ENCODE peak calls at places on chromosome X, in eight cellular contexts. One of them, this sample, is unnamed.

GRCh38 chrX:47483310-47484268 is 567 bp upstream of the ZNF41 start:
- DNase-seq in CD4-positive, alpha-beta T cell: no peak
- DNase-seq in aorta: peak
- DNase-seq in cardiac muscle cell: peak
- DNase-seq in heart left ventricle: peak
- DNase-seq in neural progenitor cell: peak
- DNase-seq in pancreas: peak
- DNase-seq in naive thymus-derived CD4-positive, alpha-beta T cell: no peak
- DNase-seq in this sample: peak

GRCh38 chrX:50635811-50636365 is 165.3 kb upstream of the DGKK start:
- DNase-seq in CD4-positive, alpha-beta T cell: no peak
- DNase-seq in aorta: no peak
- DNase-seq in cardiac muscle cell: no peak
- DNase-seq in heart left ventricle: no peak
- DNase-seq in neural progenitor cell: no peak
- DNase-seq in pancreas: no peak
- DNase-seq in naive thymus-derived CD4-positive, alpha-beta T cell: no peak
- DNase-seq in this sample: no peak

GRCh38 chrX:43813898-43814297 is 68.4 kb downstream of the MAOB start:
- DNase-seq in CD4-positive, alpha-beta T cell: no peak
- DNase-seq in aorta: no peak
- DNase-seq in cardiac muscle cell: peak
- DNase-seq in heart left ventricle: peak
- DNase-seq in neural progenitor cell: peak
- DNase-seq in pancreas: no peak
- DNase-seq in naive thymus-derived CD4-positive, alpha-beta T cell: no peak
- DNase-seq in this sample: no peak

GRCh38 chrX:46792826-46793195 is 33.9 kb upstream of the SLC9A7 start:
- DNase-seq in CD4-positive, alpha-beta T cell: no peak
- DNase-seq in aorta: no peak
- DNase-seq in cardiac muscle cell: no peak
- DNase-seq in heart left ventricle: no peak
- DNase-seq in neural progenitor cell: no peak
- DNase-seq in pancreas: no peak
- DNase-seq in naive thymus-derived CD4-positive, alpha-beta T cell: no peak
- DNase-seq in this sample: no peak

GRCh38 chrX:65528705-65529340 is 5.8 kb downstream of the LAS1L start:
- DNase-seq in CD4-positive, alpha-beta T cell: peak
- DNase-seq in aorta: no peak
- DNase-seq in cardiac muscle cell: peak
- DNase-seq in heart left ventricle: peak
- DNase-seq in neural progenitor cell: peak
- DNase-seq in pancreas: peak
- DNase-seq in naive thymus-derived CD4-positive, alpha-beta T cell: peak
- DNase-seq in this sample: no peak

GRCh38 chrX:32873786-32874185 is 337.6 kb downstream of the DMD start:
- DNase-seq in CD4-positive, alpha-beta T cell: no peak
- DNase-seq in aorta: no peak
- DNase-seq in cardiac muscle cell: no peak
- DNase-seq in heart left ventricle: no peak
- DNase-seq in neural progenitor cell: no peak
- DNase-seq in pancreas: no peak
- DNase-seq in naive thymus-derived CD4-positive, alpha-beta T cell: no peak
- DNase-seq in this sample: no peak

GRCh38 chrX:154809939-154810665 is 4.8 kb upstream of the MPP1 start:
- DNase-seq in CD4-positive, alpha-beta T cell: no peak
- DNase-seq in aorta: no peak
- DNase-seq in cardiac muscle cell: no peak
- DNase-seq in heart left ventricle: no peak
- DNase-seq in neural progenitor cell: no peak
- DNase-seq in pancreas: no peak
- DNase-seq in naive thymus-derived CD4-positive, alpha-beta T cell: no peak
- DNase-seq in this sample: no peak

GRCh38 chrX:2848806-2849420 is 20.2 kb downstream of the GYG2 start:
- DNase-seq in CD4-positive, alpha-beta T cell: no peak
- DNase-seq in aorta: no peak
- DNase-seq in cardiac muscle cell: peak
- DNase-seq in heart left ventricle: no peak
- DNase-seq in neural progenitor cell: no peak
- DNase-seq in pancreas: no peak
- DNase-seq in naive thymus-derived CD4-positive, alpha-beta T cell: no peak
- DNase-seq in this sample: no peak

GRCh38 chrX:155094468-155095061 is 23.3 kb downstream of the BRCC3 start:
- DNase-seq in CD4-positive, alpha-beta T cell: no peak
- DNase-seq in aorta: no peak
- DNase-seq in cardiac muscle cell: peak
- DNase-seq in heart left ventricle: no peak
- DNase-seq in neural progenitor cell: peak
- DNase-seq in pancreas: no peak
- DNase-seq in naive thymus-derived CD4-positive, alpha-beta T cell: no peak
- DNase-seq in this sample: no peak

GRCh38 chrX:19886888-19887531 is 390 bp downstream of the SH3KBP1 start:
- DNase-seq in CD4-positive, alpha-beta T cell: no peak
- DNase-seq in aorta: peak
- DNase-seq in cardiac muscle cell: peak
- DNase-seq in heart left ventricle: peak
- DNase-seq in neural progenitor cell: peak
- DNase-seq in pancreas: peak
- DNase-seq in naive thymus-derived CD4-positive, alpha-beta T cell: peak
- DNase-seq in this sample: no peak

GRCh38 chrX:1105671-1106419 is 106.6 kb downstream of the CRLF2 start:
- DNase-seq in CD4-positive, alpha-beta T cell: no peak
- DNase-seq in aorta: no peak
- DNase-seq in cardiac muscle cell: no peak
- DNase-seq in heart left ventricle: no peak
- DNase-seq in neural progenitor cell: peak
- DNase-seq in pancreas: no peak
- DNase-seq in naive thymus-derived CD4-positive, alpha-beta T cell: no peak
- DNase-seq in this sample: no peak

GRCh38 chrX:87003031-87003430 is 514.6 kb upstream of the KLHL4 start:
- DNase-seq in CD4-positive, alpha-beta T cell: no peak
- DNase-seq in aorta: no peak
- DNase-seq in cardiac muscle cell: no peak
- DNase-seq in heart left ventricle: no peak
- DNase-seq in neural progenitor cell: no peak
- DNase-seq in pancreas: no peak
- DNase-seq in naive thymus-derived CD4-positive, alpha-beta T cell: no peak
- DNase-seq in this sample: no peak

GRCh38 chrX:147978931-147979330 is 2.2 kb upstream of the FMR1NB start:
- DNase-seq in CD4-positive, alpha-beta T cell: no peak
- DNase-seq in aorta: no peak
- DNase-seq in cardiac muscle cell: no peak
- DNase-seq in heart left ventricle: no peak
- DNase-seq in neural progenitor cell: no peak
- DNase-seq in pancreas: no peak
- DNase-seq in naive thymus-derived CD4-positive, alpha-beta T cell: no peak
- DNase-seq in this sample: no peak

GRCh38 chrX:50768801-50769200 is 45.2 kb downstream of the SHROOM4 start:
- DNase-seq in CD4-positive, alpha-beta T cell: no peak
- DNase-seq in aorta: no peak
- DNase-seq in cardiac muscle cell: no peak
- DNase-seq in heart left ventricle: no peak
- DNase-seq in neural progenitor cell: no peak
- DNase-seq in pancreas: no peak
- DNase-seq in naive thymus-derived CD4-positive, alpha-beta T cell: no peak
- DNase-seq in this sample: no peak

GRCh38 chrX:133335027-133335426 is 80.3 kb downstream of the GPC4 start:
- DNase-seq in CD4-positive, alpha-beta T cell: no peak
- DNase-seq in aorta: no peak
- DNase-seq in cardiac muscle cell: peak
- DNase-seq in heart left ventricle: peak
- DNase-seq in neural progenitor cell: peak
- DNase-seq in pancreas: no peak
- DNase-seq in naive thymus-derived CD4-positive, alpha-beta T cell: no peak
- DNase-seq in this sample: peak

DNA sequence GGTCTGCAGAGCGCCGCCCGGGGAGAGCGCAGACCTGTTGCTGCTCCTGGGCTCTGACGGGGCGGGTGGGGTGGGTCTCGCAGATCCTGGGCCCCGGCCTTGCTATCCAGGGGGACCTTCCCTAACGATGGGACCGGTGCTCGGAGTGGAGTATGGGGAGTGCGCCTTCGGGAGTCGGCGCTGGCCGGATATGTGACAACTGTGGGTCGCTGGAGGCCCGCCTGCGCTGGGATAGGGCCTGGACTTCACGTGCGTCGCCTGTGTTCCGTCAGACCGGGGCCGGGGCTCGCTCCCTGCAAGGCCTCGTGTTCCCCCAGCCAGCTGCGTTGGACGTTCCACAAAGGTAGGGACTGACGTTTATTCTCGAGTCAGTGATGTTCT is 1.2 kb downstream of the TBL1X start:
- DNase-seq in CD4-positive, alpha-beta T cell: no peak
- DNase-seq in aorta: peak
- DNase-seq in cardiac muscle cell: peak
- DNase-seq in heart left ventricle: peak
- DNase-seq in neural progenitor cell: peak
- DNase-seq in pancreas: peak
- DNase-seq in naive thymus-derived CD4-positive, alpha-beta T cell: peak
- DNase-seq in this sample: peak
- H3K27ac ChIP-seq in CD4-positive, alpha-beta T cell: peak
- H3K27ac ChIP-seq in aorta: peak
- H3K27ac ChIP-seq in cardiac muscle cell: peak
- H3K27ac ChIP-seq in heart left ventricle: no peak
- H3K27ac ChIP-seq in neural progenitor cell: no peak
- H3K27ac ChIP-seq in pancreas: no peak
- H3K27ac ChIP-seq in naive thymus-derived CD4-positive, alpha-beta T cell: peak
- H3K27ac ChIP-seq in this sample: no peak

GRCh38 chrX:130339408-130340222 is at the start of gene SLC25A14:
- DNase-seq in CD4-positive, alpha-beta T cell: peak
- DNase-seq in aorta: peak
- DNase-seq in cardiac muscle cell: peak
- DNase-seq in heart left ventricle: peak
- DNase-seq in neural progenitor cell: peak
- DNase-seq in pancreas: peak
- DNase-seq in naive thymus-derived CD4-positive, alpha-beta T cell: peak
- DNase-seq in this sample: peak

GRCh38 chrX:130343411-130343810 is 3.7 kb downstream of the SLC25A14 start:
- DNase-seq in CD4-positive, alpha-beta T cell: no peak
- DNase-seq in aorta: no peak
- DNase-seq in cardiac muscle cell: no peak
- DNase-seq in heart left ventricle: no peak
- DNase-seq in neural progenitor cell: no peak
- DNase-seq in pancreas: no peak
- DNase-seq in naive thymus-derived CD4-positive, alpha-beta T cell: no peak
- DNase-seq in this sample: no peak

GRCh38 chrX:130336531-130336930 is 3.2 kb upstream of the SLC25A14 start:
- DNase-seq in CD4-positive, alpha-beta T cell: no peak
- DNase-seq in aorta: no peak
- DNase-seq in cardiac muscle cell: no peak
- DNase-seq in heart left ventricle: no peak
- DNase-seq in neural progenitor cell: no peak
- DNase-seq in pancreas: no peak
- DNase-seq in naive thymus-derived CD4-positive, alpha-beta T cell: no peak
- DNase-seq in this sample: no peak

GRCh38 chrX:130340271-130340670 is 552 bp downstream of the SLC25A14 start:
- DNase-seq in CD4-positive, alpha-beta T cell: no peak
- DNase-seq in aorta: no peak
- DNase-seq in cardiac muscle cell: no peak
- DNase-seq in heart left ventricle: no peak
- DNase-seq in neural progenitor cell: no peak
- DNase-seq in pancreas: no peak
- DNase-seq in naive thymus-derived CD4-positive, alpha-beta T cell: no peak
- DNase-seq in this sample: no peak
- H3K27ac ChIP-seq in CD4-positive, alpha-beta T cell: peak
- H3K27ac ChIP-seq in aorta: no peak
- H3K27ac ChIP-seq in cardiac muscle cell: peak
- H3K27ac ChIP-seq in heart left ventricle: no peak
- H3K27ac ChIP-seq in neural progenitor cell: no peak
- H3K27ac ChIP-seq in pancreas: no peak
- H3K27ac ChIP-seq in naive thymus-derived CD4-positive, alpha-beta T cell: peak
- H3K27ac ChIP-seq in this sample: no peak

GRCh38 chrX:36609653-36610585 is 398.2 kb upstream of the FAM47C start:
- DNase-seq in CD4-positive, alpha-beta T cell: no peak
- DNase-seq in aorta: no peak
- DNase-seq in cardiac muscle cell: no peak
- DNase-seq in heart left ventricle: no peak
- DNase-seq in neural progenitor cell: no peak
- DNase-seq in pancreas: no peak
- DNase-seq in naive thymus-derived CD4-positive, alpha-beta T cell: no peak
- DNase-seq in this sample: no peak
- H3K27ac ChIP-seq in CD4-positive, alpha-beta T cell: no peak
- H3K27ac ChIP-seq in aorta: no peak
- H3K27ac ChIP-seq in cardiac muscle cell: no peak
- H3K27ac ChIP-seq in heart left ventricle: no peak
- H3K27ac ChIP-seq in neural progenitor cell: no peak
- H3K27ac ChIP-seq in pancreas: no peak
- H3K27ac ChIP-seq in naive thymus-derived CD4-positive, alpha-beta T cell: no peak
- H3K27ac ChIP-seq in this sample: no peak

GRCh38 chrX:74449322-74449936 is 28.1 kb downstream of the SLC16A2 start:
- DNase-seq in CD4-positive, alpha-beta T cell: peak
- DNase-seq in aorta: no peak
- DNase-seq in cardiac muscle cell: no peak
- DNase-seq in heart left ventricle: no peak
- DNase-seq in neural progenitor cell: no peak
- DNase-seq in pancreas: peak
- DNase-seq in naive thymus-derived CD4-positive, alpha-beta T cell: no peak
- DNase-seq in this sample: no peak

GRCh38 chrX:74452199-74452481 is 30.8 kb downstream of the SLC16A2 start:
- DNase-seq in CD4-positive, alpha-beta T cell: no peak
- DNase-seq in aorta: no peak
- DNase-seq in cardiac muscle cell: no peak
- DNase-seq in heart left ventricle: no peak
- DNase-seq in neural progenitor cell: no peak
- DNase-seq in pancreas: no peak
- DNase-seq in naive thymus-derived CD4-positive, alpha-beta T cell: no peak
- DNase-seq in this sample: no peak

GRCh38 chrX:74449937-74450330 is 28.6 kb downstream of the SLC16A2 start:
- DNase-seq in CD4-positive, alpha-beta T cell: no peak
- DNase-seq in aorta: no peak
- DNase-seq in cardiac muscle cell: no peak
- DNase-seq in heart left ventricle: no peak
- DNase-seq in neural progenitor cell: no peak
- DNase-seq in pancreas: no peak
- DNase-seq in naive thymus-derived CD4-positive, alpha-beta T cell: no peak
- DNase-seq in this sample: no peak

GRCh38 chrX:74451450-74452198 is 30.3 kb downstream of the SLC16A2 start:
- DNase-seq in CD4-positive, alpha-beta T cell: no peak
- DNase-seq in aorta: no peak
- DNase-seq in cardiac muscle cell: no peak
- DNase-seq in heart left ventricle: no peak
- DNase-seq in neural progenitor cell: no peak
- DNase-seq in pancreas: no peak
- DNase-seq in naive thymus-derived CD4-positive, alpha-beta T cell: no peak
- DNase-seq in this sample: no peak

DNA sequence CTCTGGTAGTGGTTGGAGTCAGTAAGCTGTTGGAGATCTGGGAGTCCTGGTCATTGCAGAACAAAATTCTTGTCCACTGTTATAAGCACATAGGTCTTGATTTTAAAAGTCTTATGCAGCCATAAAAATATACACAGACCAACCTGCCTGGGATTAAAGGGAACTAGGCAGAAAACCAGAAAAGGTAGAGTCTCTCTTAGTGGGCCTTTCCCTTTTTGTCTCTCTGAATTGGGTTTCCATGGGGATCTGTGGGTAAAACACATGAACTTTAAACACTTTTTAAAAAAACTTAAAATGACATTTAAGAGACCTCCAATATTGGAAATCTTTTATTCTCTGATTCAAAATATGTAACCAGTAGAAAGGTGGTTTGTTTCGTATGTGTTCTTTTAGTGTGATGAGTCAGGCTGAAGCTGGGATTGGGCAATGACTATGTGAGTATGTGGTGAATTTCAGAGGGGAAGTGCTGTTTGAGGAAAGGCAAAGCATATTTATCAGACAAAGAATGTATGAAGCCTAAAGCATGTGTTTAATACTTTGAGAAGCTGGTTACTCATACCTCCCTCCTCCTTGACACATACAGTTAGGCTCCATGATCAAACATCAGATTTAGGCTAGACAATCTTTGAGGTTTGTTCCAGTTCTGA is 29.6 kb downstream of the SLC16A2 start:
- DNase-seq in CD4-positive, alpha-beta T cell: no peak
- DNase-seq in aorta: no peak
- DNase-seq in cardiac muscle cell: no peak
- DNase-seq in heart left ventricle: no peak
- DNase-seq in neural progenitor cell: no peak
- DNase-seq in pancreas: no peak
- DNase-seq in naive thymus-derived CD4-positive, alpha-beta T cell: no peak
- DNase-seq in this sample: no peak
- H3K27ac ChIP-seq in CD4-positive, alpha-beta T cell: no peak
- H3K27ac ChIP-seq in aorta: no peak
- H3K27ac ChIP-seq in cardiac muscle cell: no peak
- H3K27ac ChIP-seq in heart left ventricle: no peak
- H3K27ac ChIP-seq in neural progenitor cell: no peak
- H3K27ac ChIP-seq in pancreas: no peak
- H3K27ac ChIP-seq in naive thymus-derived CD4-positive, alpha-beta T cell: no peak
- H3K27ac ChIP-seq in this sample: no peak